ENCODE peak calls at places on chromosomes 13 and 19, in five cellular contexts. O, E, I, Z and W are unnamed samples.

GRCh38 chr13:52395704-52396103 is 10.3 kb downstream of the THSD1 start:
- DNase-seq in O (no peak), E (no peak), I (no peak), Z (no peak), W (no peak)

GRCh38 chr13:40438999-40439797 is 227.2 kb downstream of the FOXO1 start:
- DNase-seq in O (no peak), E (no peak), I (peak), Z (no peak), W (no peak)

GRCh38 chr13:49629196-49629938 is 1.1 kb downstream of the ARL11 start:
- DNase-seq in O (no peak), E (no peak), I (no peak), Z (no peak), W (no peak)

GRCh38 chr19:51101171-51101865 is 6.9 kb downstream of the CTU1 start:
- DNase-seq in O (no peak), E (no peak), I (no peak), Z (no peak), W (no peak)

GRCh38 chr19:2494084-2494446 is 18.1 kb downstream of the GADD45B start:
- DNase-seq in O (peak), E (no peak), I (no peak), Z (no peak), W (no peak)

GRCh38 chr13:26300140-26300539 is 46.2 kb downstream of the CDK8 start:
- DNase-seq in O (no peak), E (no peak), I (no peak), Z (no peak), W (no peak)

GRCh38 chr19:33689138-33689746 is 67.5 kb downstream of the CHST8 start:
- DNase-seq in O (no peak), E (no peak), I (no peak), Z (no peak), W (no peak)

GRCh38 chr19:31100945-31101344 is 248.3 kb downstream of the TSHZ3 start:
- DNase-seq in O (no peak), E (no peak), I (no peak), Z (no peak), W (no peak)

GRCh38 chr19:39246951-39247669 is 1.5 kb downstream of the IFNL4 start:
- DNase-seq in O (peak), E (peak), I (no peak), Z (no peak), W (no peak)